ENCODE peak calls at places on chromosome 1, in four cellular contexts. W is endothelial cell; U is naive thymus-derived CD4-positive, alpha-beta T cell; I is foreskin fibroblast. Y is an unnamed sample.

GRCh38 chr1:32052887-32053286 is 19.9 kb upstream of the TMEM39B start:
- DNase-seq in I (peak; percentile 53), U (no peak), W (no peak), Y (no peak)

GRCh38 chr1:24932284-24932683 is 2.2 kb upstream of the RUNX3 start:
- DNase-seq in W (peak; percentile 84), I (no peak), U (peak; percentile 61), Y (peak; percentile 64)

GRCh38 chr1:99374109-99374508 is 109.8 kb downstream of the PLPPR4 start:
- DNase-seq in U (no peak), I (no peak), W (no peak), Y (no peak)

GRCh38 chr1:108568589-108568988 is 8.7 kb downstream of the EEIG2 start:
- DNase-seq in W (no peak), U (no peak), I (no peak), Y (no peak)

GRCh38 chr1:152506899-152507498 is 3.6 kb upstream of the LCE5A start:
- DNase-seq in I (no peak), W (no peak), U (no peak), Y (no peak)

GRCh38 chr1:114043548-114043947 is 64.3 kb downstream of the OLFML3 start:
- DNase-seq in U (no peak), W (no peak), I (no peak), Y (no peak)

GRCh38 chr1:24925082-24925779 is 4.8 kb downstream of the RUNX3 start:
- DNase-seq in U (peak; percentile 75), W (no peak), I (no peak), Y (no peak)

GRCh38 chr1:196152086-196152485 is 456.2 kb downstream of the KCNT2 start:
- DNase-seq in W (no peak), U (no peak), I (no peak), Y (peak; percentile 33)

GRCh38 chr1:4227986-4228385 is 327.9 kb upstream of the C1orf174 start:
- DNase-seq in W (no peak), I (no peak), U (no peak), Y (no peak)

GRCh38 chr1:217333939-217334338 is 297.0 kb downstream of the GPATCH2 start:
- DNase-seq in W (peak; percentile 56), I (no peak), U (no peak), Y (no peak)

GRCh38 chr1:28173980-28174297 is 2.6 kb downstream of the PTAFR start:
- DNase-seq in I (peak; percentile 46), U (no peak), W (no peak), Y (no peak)

GRCh38 chr1:234957330-234958065 is 171.1 kb downstream of the TOMM20 start:
- DNase-seq in I (peak; percentile 89), W (no peak), U (no peak), Y (peak; percentile 87)

GRCh38 chr1:47023268-47024137 is at the start of gene CYP4X1:
- DNase-seq in W (peak; percentile 18), I (no peak), U (no peak), Y (peak; percentile 35)

GRCh38 chr1:174445817-174446216 is 1.9 kb upstream of the GPR52 start:
- DNase-seq in W (no peak), U (no peak), I (no peak), Y (no peak)

GRCh38 chr1:232267092-232267836 is 362.7 kb downstream of the SIPA1L2 start:
- DNase-seq in U (no peak), W (no peak), I (no peak), Y (no peak)

Y was measured in left colon.